ENCODE peak calls at places on chromosome 2, in nine cellular contexts. One of them, this sample, is unnamed.

GRCh38 chr2:157627594-157628281 is 926 bp downstream of the ACVR1C start:
- DNase-seq in dorsolateral prefrontal cortex: peak; percentile 3
- DNase-seq in choroid plexus epithelial cell: peak; percentile 6
- DNase-seq in AG04450: no peak
- DNase-seq in BE2C: no peak
- DNase-seq in PC-3: peak; percentile 16
- DNase-seq in A549: no peak
- DNase-seq in HL-60: no peak
- DNase-seq in prostate gland: no peak
- DNase-seq in this sample: no peak

GRCh38 chr2:42872736-42873135 is 80.4 kb upstream of the HAAO start:
- DNase-seq in AG04450: no peak
- DNase-seq in choroid plexus epithelial cell: no peak
- DNase-seq in PC-3: no peak
- DNase-seq in BE2C: no peak
- DNase-seq in HL-60: no peak
- DNase-seq in dorsolateral prefrontal cortex: no peak
- DNase-seq in A549: no peak
- DNase-seq in prostate gland: no peak
- DNase-seq in this sample: peak; percentile 57

GRCh38 chr2:5409925-5410360 is 282.2 kb upstream of the SOX11 start:
- DNase-seq in AG04450: no peak
- DNase-seq in A549: no peak
- DNase-seq in HL-60: no peak
- DNase-seq in dorsolateral prefrontal cortex: no peak
- DNase-seq in prostate gland: no peak
- DNase-seq in PC-3: no peak
- DNase-seq in choroid plexus epithelial cell: no peak
- DNase-seq in BE2C: peak; percentile 32
- DNase-seq in this sample: no peak

GRCh38 chr2:57432528-57432927 is 614.1 kb upstream of the VRK2 start:
- DNase-seq in AG04450: no peak
- DNase-seq in prostate gland: no peak
- DNase-seq in PC-3: no peak
- DNase-seq in choroid plexus epithelial cell: no peak
- DNase-seq in dorsolateral prefrontal cortex: no peak
- DNase-seq in HL-60: no peak
- DNase-seq in A549: no peak
- DNase-seq in BE2C: no peak
- DNase-seq in this sample: no peak

GRCh38 chr2:39247512-39247911 is 3.7 kb upstream of the CDKL4 start:
- DNase-seq in A549: no peak
- DNase-seq in choroid plexus epithelial cell: no peak
- DNase-seq in PC-3: no peak
- DNase-seq in BE2C: no peak
- DNase-seq in AG04450: no peak
- DNase-seq in dorsolateral prefrontal cortex: no peak
- DNase-seq in prostate gland: no peak
- DNase-seq in HL-60: no peak
- DNase-seq in this sample: no peak

GRCh38 chr2:25664531-25665307 is 8.7 kb downstream of the DTNB start:
- DNase-seq in dorsolateral prefrontal cortex: peak; percentile 45
- DNase-seq in choroid plexus epithelial cell: peak; percentile 88
- DNase-seq in A549: peak; percentile 83
- DNase-seq in BE2C: peak; percentile 70
- DNase-seq in PC-3: peak; percentile 80
- DNase-seq in prostate gland: peak; percentile 55
- DNase-seq in AG04450: peak; percentile 44
- DNase-seq in HL-60: no peak
- DNase-seq in this sample: peak; percentile 64

GRCh38 chr2:232951891-232952290 is 61.2 kb downstream of the NGEF start:
- DNase-seq in BE2C: no peak
- DNase-seq in HL-60: no peak
- DNase-seq in dorsolateral prefrontal cortex: no peak
- DNase-seq in PC-3: peak; percentile 65
- DNase-seq in choroid plexus epithelial cell: no peak
- DNase-seq in prostate gland: no peak
- DNase-seq in AG04450: no peak
- DNase-seq in A549: no peak
- DNase-seq in this sample: peak; percentile 56

GRCh38 chr2:165011199-165011598 is 55.9 kb upstream of the SLC38A11 start:
- DNase-seq in PC-3: no peak
- DNase-seq in prostate gland: no peak
- DNase-seq in A549: no peak
- DNase-seq in choroid plexus epithelial cell: no peak
- DNase-seq in AG04450: no peak
- DNase-seq in HL-60: no peak
- DNase-seq in BE2C: no peak
- DNase-seq in dorsolateral prefrontal cortex: no peak
- DNase-seq in this sample: no peak

GRCh38 chr2:57693177-57693576 is 353.4 kb upstream of the VRK2 start:
- DNase-seq in BE2C: no peak
- DNase-seq in AG04450: no peak
- DNase-seq in dorsolateral prefrontal cortex: no peak
- DNase-seq in prostate gland: no peak
- DNase-seq in PC-3: no peak
- DNase-seq in A549: no peak
- DNase-seq in HL-60: no peak
- DNase-seq in choroid plexus epithelial cell: no peak
- DNase-seq in this sample: peak; percentile 19

GRCh38 chr2:31222086-31222485 is 4.8 kb upstream of the CAPN14 start:
- DNase-seq in dorsolateral prefrontal cortex: no peak
- DNase-seq in BE2C: no peak
- DNase-seq in HL-60: no peak
- DNase-seq in A549: no peak
- DNase-seq in PC-3: no peak
- DNase-seq in choroid plexus epithelial cell: no peak
- DNase-seq in AG04450: no peak
- DNase-seq in prostate gland: no peak
- DNase-seq in this sample: no peak

GRCh38 chr2:169961911-169962310 is 134.7 kb downstream of the UBR3 start:
- DNase-seq in AG04450: peak; percentile 15
- DNase-seq in dorsolateral prefrontal cortex: no peak
- DNase-seq in prostate gland: no peak
- DNase-seq in HL-60: peak; percentile 54
- DNase-seq in choroid plexus epithelial cell: peak; percentile 94
- DNase-seq in PC-3: no peak
- DNase-seq in A549: no peak
- DNase-seq in BE2C: no peak
- DNase-seq in this sample: peak; percentile 68

GRCh38 chr2:33497177-33497787 is 20.8 kb downstream of the RASGRP3 start:
- DNase-seq in prostate gland: no peak
- DNase-seq in HL-60: peak; percentile 56
- DNase-seq in PC-3: no peak
- DNase-seq in BE2C: no peak
- DNase-seq in A549: no peak
- DNase-seq in AG04450: no peak
- DNase-seq in choroid plexus epithelial cell: peak; percentile 70
- DNase-seq in dorsolateral prefrontal cortex: no peak
- DNase-seq in this sample: peak; percentile 58

GRCh38 chr2:11738589-11739436 is 7.6 kb upstream of the LPIN1 start:
- DNase-seq in AG04450: peak; percentile 53
- DNase-seq in PC-3: peak; percentile 71
- DNase-seq in dorsolateral prefrontal cortex: no peak
- DNase-seq in HL-60: peak; percentile 45
- DNase-seq in choroid plexus epithelial cell: peak; percentile 89
- DNase-seq in A549: peak; percentile 40
- DNase-seq in prostate gland: no peak
- DNase-seq in BE2C: peak; percentile 70
- DNase-seq in this sample: peak; percentile 97

GRCh38 chr2:238299803-238300202 is 11.4 kb upstream of the PER2 start:
- DNase-seq in BE2C: no peak
- DNase-seq in HL-60: no peak
- DNase-seq in dorsolateral prefrontal cortex: no peak
- DNase-seq in AG04450: no peak
- DNase-seq in PC-3: no peak
- DNase-seq in prostate gland: peak; percentile 82
- DNase-seq in choroid plexus epithelial cell: no peak
- DNase-seq in A549: no peak
- DNase-seq in this sample: no peak

GRCh38 chr2:107801498-107801897 is 25.2 kb upstream of the RGPD4 start:
- DNase-seq in A549: no peak
- DNase-seq in choroid plexus epithelial cell: no peak
- DNase-seq in dorsolateral prefrontal cortex: no peak
- DNase-seq in PC-3: no peak
- DNase-seq in AG04450: no peak
- DNase-seq in HL-60: no peak
- DNase-seq in prostate gland: no peak
- DNase-seq in BE2C: no peak
- DNase-seq in this sample: no peak

GRCh38 chr2:157628532-157629415 is at the start of gene ACVR1C:
- DNase-seq in A549: peak; percentile 71
- DNase-seq in prostate gland: peak; percentile 50
- DNase-seq in BE2C: peak; percentile 56
- DNase-seq in HL-60: no peak
- DNase-seq in choroid plexus epithelial cell: peak; percentile 40
- DNase-seq in PC-3: peak; percentile 65
- DNase-seq in AG04450: no peak
- DNase-seq in dorsolateral prefrontal cortex: peak; percentile 71
- DNase-seq in this sample: peak; percentile 31

GRCh38 chr2:96841707-96842495 is 1.9 kb downstream of the ANKRD23 start:
- DNase-seq in AG04450: no peak
- DNase-seq in dorsolateral prefrontal cortex: no peak
- DNase-seq in A549: no peak
- DNase-seq in BE2C: no peak
- DNase-seq in HL-60: no peak
- DNase-seq in choroid plexus epithelial cell: no peak
- DNase-seq in prostate gland: no peak
- DNase-seq in PC-3: no peak
- DNase-seq in this sample: no peak

GRCh38 chr2:172324198-172324597 is 103.2 kb upstream of the ITGA6 start:
- DNase-seq in AG04450: no peak
- DNase-seq in prostate gland: no peak
- DNase-seq in choroid plexus epithelial cell: no peak
- DNase-seq in PC-3: no peak
- DNase-seq in A549: no peak
- DNase-seq in BE2C: no peak
- DNase-seq in dorsolateral prefrontal cortex: no peak
- DNase-seq in HL-60: no peak
- DNase-seq in this sample: no peak
- H3K4me3 ChIP-seq in AG04450: no peak overlapping the region
- H3K4me3 ChIP-seq in prostate gland: no peak overlapping the region
- H3K4me3 ChIP-seq in choroid plexus epithelial cell: no peak overlapping the region
- H3K4me3 ChIP-seq in PC-3: no peak overlapping the region
- H3K4me3 ChIP-seq in A549: no peak overlapping the region
- H3K4me3 ChIP-seq in BE2C: no peak overlapping the region
- H3K4me3 ChIP-seq in dorsolateral prefrontal cortex: no peak overlapping the region
- H3K4me3 ChIP-seq in HL-60: no peak overlapping the region
- H3K4me3 ChIP-seq in this sample: no peak overlapping the region

GRCh38 chr2:176071330-176072291 is 12.2 kb downstream of the EVX2 start:
- DNase-seq in prostate gland: no peak
- DNase-seq in PC-3: no peak
- DNase-seq in BE2C: no peak
- DNase-seq in choroid plexus epithelial cell: no peak
- DNase-seq in HL-60: no peak
- DNase-seq in AG04450: no peak
- DNase-seq in A549: no peak
- DNase-seq in dorsolateral prefrontal cortex: no peak
- DNase-seq in this sample: no peak
- H3K4me3 ChIP-seq in prostate gland: no peak overlapping the region
- H3K4me3 ChIP-seq in PC-3: no peak overlapping the region
- H3K4me3 ChIP-seq in BE2C: no peak overlapping the region
- H3K4me3 ChIP-seq in choroid plexus epithelial cell: no peak overlapping the region
- H3K4me3 ChIP-seq in HL-60: no peak overlapping the region
- H3K4me3 ChIP-seq in AG04450: no peak overlapping the region
- H3K4me3 ChIP-seq in A549: no peak overlapping the region
- H3K4me3 ChIP-seq in dorsolateral prefrontal cortex: no peak overlapping the region
- H3K4me3 ChIP-seq in this sample: no peak overlapping the region

DNA sequence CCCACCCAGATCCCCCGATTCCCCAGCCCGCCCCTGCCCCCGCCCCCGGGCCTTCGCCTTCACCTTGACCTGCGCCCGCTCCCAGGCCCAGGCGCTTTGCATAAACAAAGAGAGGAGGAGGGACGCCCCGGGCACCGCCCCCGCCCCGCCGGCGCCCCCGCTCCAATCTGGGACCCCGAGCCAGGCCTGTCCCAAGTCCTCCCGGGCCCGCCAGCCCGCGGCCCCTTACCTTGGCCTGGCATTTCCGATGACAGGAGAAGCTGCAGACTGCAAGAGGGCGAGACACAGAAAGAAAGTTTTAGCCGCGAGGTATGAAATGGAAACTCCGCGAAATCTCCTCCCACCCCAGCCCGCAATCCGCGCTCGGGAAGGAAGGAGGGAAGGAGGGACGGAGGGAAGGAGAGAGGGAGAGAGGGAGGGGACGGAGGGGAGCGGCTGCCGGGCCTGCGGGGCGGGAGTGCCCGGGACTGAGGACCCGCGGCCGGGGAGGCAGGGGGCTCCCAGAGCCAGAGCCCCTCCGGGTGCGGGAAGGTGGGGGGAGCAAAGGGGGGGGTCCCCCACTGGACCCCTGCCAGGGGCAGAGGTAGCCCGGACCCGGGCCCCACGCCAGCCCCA is 24.2 kb downstream of the TNS1 start:
- DNase-seq in prostate gland: no peak
- DNase-seq in HL-60: no peak
- DNase-seq in choroid plexus epithelial cell: no peak
- DNase-seq in AG04450: no peak
- DNase-seq in A549: no peak
- DNase-seq in BE2C: no peak
- DNase-seq in PC-3: peak; percentile 14
- DNase-seq in dorsolateral prefrontal cortex: no peak
- DNase-seq in this sample: no peak
- H3K4me3 ChIP-seq in prostate gland: peak overlapping the region; percentile 47
- H3K4me3 ChIP-seq in HL-60: no peak overlapping the region
- H3K4me3 ChIP-seq in choroid plexus epithelial cell: peak overlapping the region; percentile 60
- H3K4me3 ChIP-seq in AG04450: peak overlapping the region; percentile 40
- H3K4me3 ChIP-seq in A549: no peak overlapping the region
- H3K4me3 ChIP-seq in BE2C: no peak overlapping the region
- H3K4me3 ChIP-seq in PC-3: peak overlapping the region; percentile 63
- H3K4me3 ChIP-seq in dorsolateral prefrontal cortex: peak overlapping the region; percentile 57
- H3K4me3 ChIP-seq in this sample: peak overlapping the region; percentile 53

GRCh38 chr2:196160101-196160500 is 11.3 kb downstream of the STK17B start:
- DNase-seq in HL-60: peak; percentile 89
- DNase-seq in A549: no peak
- DNase-seq in PC-3: peak; percentile 95
- DNase-seq in prostate gland: peak; percentile 51
- DNase-seq in AG04450: peak; percentile 71
- DNase-seq in dorsolateral prefrontal cortex: no peak
- DNase-seq in BE2C: no peak
- DNase-seq in choroid plexus epithelial cell: peak; percentile 98
- DNase-seq in this sample: peak; percentile 94

GRCh38 chr2:196165016-196165415 is 6.4 kb downstream of the STK17B start:
- DNase-seq in dorsolateral prefrontal cortex: no peak
- DNase-seq in AG04450: no peak
- DNase-seq in PC-3: no peak
- DNase-seq in BE2C: no peak
- DNase-seq in HL-60: no peak
- DNase-seq in A549: no peak
- DNase-seq in prostate gland: no peak
- DNase-seq in choroid plexus epithelial cell: no peak
- DNase-seq in this sample: no peak

GRCh38 chr2:196160966-196161365 is 10.4 kb downstream of the STK17B start:
- DNase-seq in prostate gland: no peak
- DNase-seq in choroid plexus epithelial cell: no peak
- DNase-seq in PC-3: no peak
- DNase-seq in AG04450: no peak
- DNase-seq in BE2C: no peak
- DNase-seq in HL-60: no peak
- DNase-seq in A549: no peak
- DNase-seq in dorsolateral prefrontal cortex: no peak
- DNase-seq in this sample: no peak

GRCh38 chr2:196163285-196163684 is 8.1 kb downstream of the STK17B start:
- DNase-seq in choroid plexus epithelial cell: no peak
- DNase-seq in A549: no peak
- DNase-seq in prostate gland: no peak
- DNase-seq in BE2C: no peak
- DNase-seq in AG04450: no peak
- DNase-seq in HL-60: no peak
- DNase-seq in dorsolateral prefrontal cortex: no peak
- DNase-seq in PC-3: no peak
- DNase-seq in this sample: no peak

GRCh38 chr2:196162586-196163180 is 8.7 kb downstream of the STK17B start:
- DNase-seq in AG04450: no peak
- DNase-seq in A549: no peak
- DNase-seq in prostate gland: no peak
- DNase-seq in BE2C: no peak
- DNase-seq in HL-60: no peak
- DNase-seq in choroid plexus epithelial cell: no peak
- DNase-seq in dorsolateral prefrontal cortex: no peak
- DNase-seq in PC-3: no peak
- DNase-seq in this sample: no peak
- H3K4me3 ChIP-seq in AG04450: no peak overlapping the region
- H3K4me3 ChIP-seq in A549: no peak overlapping the region
- H3K4me3 ChIP-seq in prostate gland: no peak overlapping the region
- H3K4me3 ChIP-seq in BE2C: no peak overlapping the region
- H3K4me3 ChIP-seq in HL-60: no peak overlapping the region
- H3K4me3 ChIP-seq in choroid plexus epithelial cell: no peak overlapping the region
- H3K4me3 ChIP-seq in dorsolateral prefrontal cortex: no peak overlapping the region
- H3K4me3 ChIP-seq in PC-3: no peak overlapping the region
- H3K4me3 ChIP-seq in this sample: no peak overlapping the region

This sample was measured in fibroblast of villous mesenchyme.